ENCODE peak calls at places on chromosomes 13 and 19, in six cellular contexts. One of them, this sample, is unnamed. For H3K27me3, the result is how much of the 10 kb centered on the place peaks cover.

GRCh38 chr19:48873476-48874308 is 1.5 kb downstream of the PPP1R15A start:
- DNase-seq in cardiac muscle cell: no peak
- DNase-seq in gastrocnemius medialis: no peak
- DNase-seq in lower lobe of right lung: no peak
- DNase-seq in neural progenitor cell: peak
- DNase-seq in tibial nerve: no peak
- DNase-seq in this sample: peak

GRCh38 chr13:110363009-110363408 is 55.9 kb downstream of the COL4A2 start:
- DNase-seq in tibial nerve: no peak
- DNase-seq in gastrocnemius medialis: no peak
- DNase-seq in neural progenitor cell: peak
- DNase-seq in lower lobe of right lung: no peak
- DNase-seq in cardiac muscle cell: no peak
- DNase-seq in this sample: no peak

GRCh38 chr19:48419158-48419920 is 25.9 kb downstream of the GRIN2D start:
- DNase-seq in cardiac muscle cell: peak
- DNase-seq in gastrocnemius medialis: peak
- DNase-seq in neural progenitor cell: peak
- DNase-seq in lower lobe of right lung: no peak
- DNase-seq in tibial nerve: no peak
- DNase-seq in this sample: peak

GRCh38 chr19:18364826-18365528 is 21.0 kb upstream of the GDF15 start:
- DNase-seq in tibial nerve: no peak
- DNase-seq in lower lobe of right lung: peak
- DNase-seq in gastrocnemius medialis: peak
- DNase-seq in neural progenitor cell: no peak
- DNase-seq in cardiac muscle cell: peak
- DNase-seq in this sample: peak

GRCh38 chr13:75581874-75582640 is 32.5 kb downstream of the UCHL3 start:
- DNase-seq in tibial nerve: no peak
- DNase-seq in gastrocnemius medialis: peak
- DNase-seq in cardiac muscle cell: no peak
- DNase-seq in neural progenitor cell: no peak
- DNase-seq in lower lobe of right lung: no peak
- DNase-seq in this sample: no peak

GRCh38 chr13:102800145-102801041 is 1.5 kb downstream of the BIVM start:
- DNase-seq in cardiac muscle cell: peak
- DNase-seq in neural progenitor cell: peak
- DNase-seq in tibial nerve: peak
- DNase-seq in lower lobe of right lung: peak
- DNase-seq in gastrocnemius medialis: peak
- DNase-seq in this sample: peak

GRCh38 chr13:110214637-110215036 is 92.3 kb downstream of the COL4A1 start:
- DNase-seq in tibial nerve: no peak
- DNase-seq in gastrocnemius medialis: no peak
- DNase-seq in neural progenitor cell: no peak
- DNase-seq in cardiac muscle cell: no peak
- DNase-seq in lower lobe of right lung: no peak
- DNase-seq in this sample: no peak

GRCh38 chr19:46756544-46756888 is 10.3 kb upstream of the STRN4 start:
- DNase-seq in gastrocnemius medialis: no peak
- DNase-seq in cardiac muscle cell: no peak
- DNase-seq in tibial nerve: no peak
- DNase-seq in lower lobe of right lung: no peak
- DNase-seq in neural progenitor cell: no peak
- DNase-seq in this sample: no peak

GRCh38 chr19:43618921-43619261 is 538 bp downstream of the ZNF428 start:
- DNase-seq in tibial nerve: no peak
- DNase-seq in cardiac muscle cell: no peak
- DNase-seq in neural progenitor cell: no peak
- DNase-seq in lower lobe of right lung: no peak
- DNase-seq in gastrocnemius medialis: no peak
- DNase-seq in this sample: no peak

GRCh38 chr19:14505488-14506239 is 9.7 kb upstream of the GIPC1 start:
- DNase-seq in lower lobe of right lung: peak
- DNase-seq in cardiac muscle cell: peak
- DNase-seq in gastrocnemius medialis: no peak
- DNase-seq in tibial nerve: no peak
- DNase-seq in neural progenitor cell: peak
- DNase-seq in this sample: no peak

GRCh38 chr13:48317511-48317981 is 14.0 kb downstream of the RB1 start:
- DNase-seq in lower lobe of right lung: no peak
- DNase-seq in neural progenitor cell: no peak
- DNase-seq in tibial nerve: no peak
- DNase-seq in cardiac muscle cell: no peak
- DNase-seq in gastrocnemius medialis: no peak
- DNase-seq in this sample: no peak

GRCh38 chr19:38003427-38004099 is 96.6 kb downstream of the SIPA1L3 start:
- DNase-seq in cardiac muscle cell: peak
- DNase-seq in neural progenitor cell: peak
- DNase-seq in gastrocnemius medialis: no peak
- DNase-seq in tibial nerve: peak
- DNase-seq in lower lobe of right lung: peak
- DNase-seq in this sample: peak

GRCh38 chr19:3006075-3006767 is 22.9 kb downstream of the TLE2 start:
- DNase-seq in lower lobe of right lung: no peak
- DNase-seq in cardiac muscle cell: no peak
- DNase-seq in gastrocnemius medialis: no peak
- DNase-seq in tibial nerve: no peak
- DNase-seq in neural progenitor cell: no peak
- DNase-seq in this sample: no peak

GRCh38 chr19:18995804-18996241 is 37.5 kb downstream of the SUGP2 start:
- DNase-seq in tibial nerve: no peak
- DNase-seq in gastrocnemius medialis: no peak
- DNase-seq in lower lobe of right lung: peak
- DNase-seq in neural progenitor cell: peak
- DNase-seq in cardiac muscle cell: peak
- DNase-seq in this sample: peak

GRCh38 chr19:34254552-34255432 is at the start of gene GARRE1:
- DNase-seq in lower lobe of right lung: peak
- DNase-seq in gastrocnemius medialis: peak
- DNase-seq in cardiac muscle cell: peak
- DNase-seq in neural progenitor cell: peak
- DNase-seq in tibial nerve: peak
- DNase-seq in this sample: peak

GRCh38 chr19:18013621-18014111 is 5.7 kb downstream of the ARRDC2 start:
- DNase-seq in cardiac muscle cell: peak
- DNase-seq in lower lobe of right lung: no peak
- DNase-seq in gastrocnemius medialis: peak
- DNase-seq in tibial nerve: no peak
- DNase-seq in neural progenitor cell: peak
- DNase-seq in this sample: no peak

GRCh38 chr19:8116437-8117293 is 32.7 kb downstream of the FBN3 start:
- DNase-seq in lower lobe of right lung: no peak
- DNase-seq in gastrocnemius medialis: no peak
- DNase-seq in neural progenitor cell: no peak
- DNase-seq in tibial nerve: no peak
- DNase-seq in cardiac muscle cell: no peak
- DNase-seq in this sample: no peak

GRCh38 chr19:8210660-8211101 is 1.5 kb downstream of the CERS4 start:
- DNase-seq in tibial nerve: no peak
- DNase-seq in gastrocnemius medialis: no peak
- DNase-seq in cardiac muscle cell: no peak
- DNase-seq in lower lobe of right lung: no peak
- DNase-seq in neural progenitor cell: no peak
- DNase-seq in this sample: no peak

GRCh38 chr13:106011600-106011999 is 523.9 kb downstream of the EFNB2 start:
- DNase-seq in neural progenitor cell: no peak
- DNase-seq in gastrocnemius medialis: no peak
- DNase-seq in lower lobe of right lung: no peak
- DNase-seq in tibial nerve: no peak
- DNase-seq in cardiac muscle cell: no peak
- DNase-seq in this sample: no peak

DNA sequence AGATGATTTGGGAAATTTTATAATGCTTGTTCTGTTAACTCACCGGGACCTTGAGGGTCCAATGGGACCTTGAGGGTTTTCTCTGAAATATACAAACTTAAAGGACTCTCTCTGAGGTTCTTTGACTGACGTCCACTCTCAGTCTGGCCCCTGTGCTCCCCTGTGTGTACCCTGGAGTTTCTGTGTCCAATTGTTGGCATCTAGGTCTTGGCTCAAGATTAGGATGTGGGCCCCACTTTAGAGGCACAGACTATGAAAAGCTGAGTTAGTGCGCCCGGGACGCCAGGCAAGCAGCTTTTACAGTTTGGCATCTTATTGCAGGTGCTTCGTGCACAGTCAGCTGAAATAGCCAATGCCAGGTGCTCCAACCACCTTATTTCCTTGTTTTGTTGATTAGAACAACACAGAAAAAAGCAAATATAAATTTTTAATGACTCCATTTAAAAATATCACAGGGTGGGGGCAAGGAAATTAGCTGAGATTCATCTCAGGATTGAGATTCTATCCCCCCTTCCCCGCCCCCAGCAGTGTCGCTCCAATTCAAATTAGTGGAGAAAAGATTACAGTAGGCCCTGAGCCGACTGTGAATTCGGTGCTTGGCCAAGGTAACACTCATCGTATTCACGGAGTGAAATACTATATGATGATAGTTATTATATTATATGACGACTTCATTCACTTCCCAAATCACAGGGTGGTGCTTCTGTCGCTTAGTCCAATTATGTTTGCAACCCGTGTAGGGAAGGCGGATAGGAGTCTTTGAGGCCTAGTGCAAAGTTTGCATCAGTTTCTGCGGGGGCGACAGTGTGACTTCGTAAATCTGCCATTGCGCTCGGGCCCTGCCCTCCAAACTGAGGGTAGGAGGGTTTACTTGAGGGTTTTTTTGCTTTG is 4.3 kb downstream of the SOX1 start:
- DNase-seq in cardiac muscle cell: no peak
- DNase-seq in neural progenitor cell: peak
- DNase-seq in gastrocnemius medialis: no peak
- DNase-seq in tibial nerve: no peak
- DNase-seq in lower lobe of right lung: no peak
- DNase-seq in this sample: no peak
- H3K27me3 ChIP-seq in cardiac muscle cell: half or more
- H3K27me3 ChIP-seq in neural progenitor cell: half or more
- H3K27me3 ChIP-seq in gastrocnemius medialis: half or more
- H3K27me3 ChIP-seq in tibial nerve: half or more
- H3K27me3 ChIP-seq in lower lobe of right lung: half or more
- H3K27me3 ChIP-seq in this sample: under half

GRCh38 chr13:25371608-25372274 is at the start of gene ATP8A2:
- DNase-seq in lower lobe of right lung: no peak
- DNase-seq in cardiac muscle cell: peak
- DNase-seq in neural progenitor cell: peak
- DNase-seq in gastrocnemius medialis: no peak
- DNase-seq in tibial nerve: no peak
- DNase-seq in this sample: no peak

GRCh38 chr13:25375727-25376358 is 4.1 kb downstream of the ATP8A2 start:
- DNase-seq in tibial nerve: no peak
- DNase-seq in neural progenitor cell: peak
- DNase-seq in cardiac muscle cell: peak
- DNase-seq in lower lobe of right lung: no peak
- DNase-seq in gastrocnemius medialis: no peak
- DNase-seq in this sample: no peak

GRCh38 chr13:25377244-25377962 is 5.6 kb downstream of the ATP8A2 start:
- DNase-seq in tibial nerve: no peak
- DNase-seq in gastrocnemius medialis: no peak
- DNase-seq in lower lobe of right lung: no peak
- DNase-seq in cardiac muscle cell: peak
- DNase-seq in neural progenitor cell: no peak
- DNase-seq in this sample: no peak

GRCh38 chr13:25371158-25371557 is 616 bp upstream of the ATP8A2 start:
- DNase-seq in tibial nerve: no peak
- DNase-seq in gastrocnemius medialis: no peak
- DNase-seq in lower lobe of right lung: no peak
- DNase-seq in cardiac muscle cell: no peak
- DNase-seq in neural progenitor cell: no peak
- DNase-seq in this sample: no peak

DNA sequence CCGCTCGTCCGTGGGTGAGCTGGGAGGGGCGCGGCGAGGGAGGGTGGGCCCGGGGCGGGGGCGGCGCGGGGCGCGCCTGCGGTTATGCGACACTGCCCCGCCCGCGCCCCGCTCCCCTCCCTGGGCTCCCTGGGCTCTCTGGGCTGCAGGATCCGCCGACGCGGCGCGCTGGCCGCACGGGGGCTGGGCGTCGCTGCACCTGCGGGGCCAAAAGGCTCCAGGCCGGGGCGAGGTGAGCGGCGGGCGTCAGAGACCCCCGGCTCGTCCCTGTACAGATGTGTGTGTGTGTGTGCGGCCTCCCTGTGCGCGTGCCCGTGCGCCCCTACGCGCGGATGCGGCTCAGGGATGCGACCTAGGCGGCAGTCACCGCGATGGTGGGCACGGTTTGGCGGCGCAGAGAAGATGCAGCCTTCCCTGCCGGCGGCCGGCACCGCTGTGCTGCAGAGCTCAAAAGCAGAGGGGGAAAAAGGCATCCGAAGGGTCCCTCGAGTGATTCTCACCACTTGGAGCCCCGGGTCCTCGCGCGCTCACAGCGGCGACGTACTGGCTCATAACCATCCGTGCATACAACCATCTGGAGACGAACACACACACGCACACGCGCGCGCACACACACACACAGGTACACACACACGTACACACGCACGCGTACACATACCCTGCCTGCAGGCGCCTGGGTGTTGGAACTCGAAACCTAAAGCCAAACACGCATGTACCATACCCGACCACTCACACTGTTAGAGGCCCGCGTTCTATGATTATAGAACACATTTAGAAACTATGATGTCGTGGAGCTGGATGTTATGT is 704 bp downstream of the ATP8A2 start:
- DNase-seq in gastrocnemius medialis: no peak
- DNase-seq in tibial nerve: no peak
- DNase-seq in neural progenitor cell: peak
- DNase-seq in cardiac muscle cell: peak
- DNase-seq in lower lobe of right lung: no peak
- DNase-seq in this sample: no peak
- TF ChIP-seq CTCF in gastrocnemius medialis: no peak
- TF ChIP-seq CTCF in tibial nerve: no peak
- TF ChIP-seq CTCF in neural progenitor cell: peak
- TF ChIP-seq CTCF in cardiac muscle cell: no peak
- TF ChIP-seq CTCF in lower lobe of right lung: no peak
- TF ChIP-seq CTCF in this sample: no peak

GRCh38 chr19:45468803-45469131 is 971 bp downstream of the FOSB start:
- DNase-seq in lower lobe of right lung: no peak
- DNase-seq in neural progenitor cell: no peak
- DNase-seq in cardiac muscle cell: no peak
- DNase-seq in tibial nerve: no peak
- DNase-seq in gastrocnemius medialis: no peak
- DNase-seq in this sample: no peak
- H3K27me3 ChIP-seq in lower lobe of right lung: under half
- H3K27me3 ChIP-seq in neural progenitor cell: under half
- H3K27me3 ChIP-seq in cardiac muscle cell: under half
- H3K27me3 ChIP-seq in tibial nerve: under half
- H3K27me3 ChIP-seq in gastrocnemius medialis: under half
- H3K27me3 ChIP-seq in this sample: under half

DNA sequence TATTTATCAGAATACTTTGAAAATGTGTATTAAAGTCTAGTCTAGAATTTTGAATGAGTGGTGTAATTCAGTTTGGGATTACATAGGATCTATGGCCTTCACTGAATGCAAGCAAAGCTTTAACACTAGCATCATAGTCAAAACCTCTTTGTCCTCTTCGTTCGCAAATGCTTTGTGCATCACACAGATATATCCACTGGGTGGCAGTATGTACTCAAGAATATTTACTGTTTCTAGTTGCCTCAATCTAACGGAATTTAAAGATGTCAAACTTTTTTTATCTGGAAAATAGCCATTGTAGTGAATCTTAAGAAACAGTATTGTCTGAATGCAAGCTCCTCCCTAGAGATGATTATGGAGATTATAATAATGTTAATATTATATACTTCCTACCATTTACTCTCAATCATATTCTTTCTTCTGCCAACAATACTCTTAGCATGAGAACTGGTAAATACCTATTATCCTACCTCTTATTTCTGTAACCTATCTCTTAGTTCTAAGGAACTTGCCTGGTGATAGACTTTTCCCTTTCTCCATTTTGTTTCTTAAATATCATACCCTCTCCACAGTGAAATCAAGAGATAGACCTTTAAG is 25.8 kb downstream of the LACC1 start:
- DNase-seq in gastrocnemius medialis: no peak
- DNase-seq in cardiac muscle cell: peak
- DNase-seq in tibial nerve: no peak
- DNase-seq in lower lobe of right lung: no peak
- DNase-seq in neural progenitor cell: peak
- DNase-seq in this sample: no peak
- TF ChIP-seq CTCF in gastrocnemius medialis: peak
- TF ChIP-seq CTCF in cardiac muscle cell: peak
- TF ChIP-seq CTCF in tibial nerve: peak
- TF ChIP-seq CTCF in lower lobe of right lung: peak
- TF ChIP-seq CTCF in neural progenitor cell: peak
- TF ChIP-seq CTCF in this sample: peak

This sample was measured in ovary.